ENCODE peak calls at places on chromosomes 11 and 22, in ten cellular contexts. D, O, M, C, F, J, G, X, W and I are unnamed samples.

GRCh38 chr11:103649401-103649895 is 387.0 kb upstream of the DDI1 start:
- DNase-seq in J (no peak), G (no peak), M (no peak), O (no peak), C (no peak), D (no peak), F (no peak), W (no peak), X (no peak), I (no peak)

GRCh38 chr11:77236901-77237300 is 64.6 kb downstream of the GDPD4 start:
- DNase-seq in C (no peak), G (no peak), M (peak; percentile 47), D (no peak), O (no peak), W (no peak), J (no peak), F (no peak), X (no peak), I (no peak)

GRCh38 chr11:83042966-83043711 is 28.6 kb downstream of the RAB30 start:
- DNase-seq in D (no peak), F (no peak), O (no peak), J (no peak), C (no peak), G (no peak), W (no peak), M (peak; percentile 35), X (no peak), I (no peak)

GRCh38 chr22:49239264-49240015 is 588.2 kb downstream of the BRD1 start:
- DNase-seq in X (no peak), O (no peak), J (no peak), C (no peak), G (peak; percentile 33), W (no peak), F (no peak), M (no peak), D (no peak), I (no peak)

GRCh38 chr11:63811522-63811921 is 1.7 kb upstream of the SPINDOC start:
- DNase-seq in O (no peak), J (no peak), W (no peak), G (peak; percentile 11), M (no peak), D (no peak), X (no peak), C (no peak), F (no peak), I (no peak)

GRCh38 chr22:40567626-40568328 is 68.7 kb downstream of the MRTFA start:
- DNase-seq in C (no peak), M (no peak), G (no peak), W (no peak), X (no peak), O (no peak), J (no peak), F (no peak), D (no peak), I (no peak)

GRCh38 chr22:31628969-31629723 is 32.9 kb downstream of the PISD start:
- DNase-seq in C (no peak), D (no peak), M (no peak), W (no peak), J (no peak), F (no peak), G (no peak), O (peak; percentile 36), X (no peak), I (no peak)

GRCh38 chr11:24198458-24198857 is 298.4 kb upstream of the LUZP2 start:
- DNase-seq in O (no peak), F (no peak), C (no peak), D (no peak), J (no peak), W (no peak), X (no peak), G (no peak), M (peak; percentile 9), I (no peak)

GRCh38 chr11:27462543-27462942 is 10.0 kb downstream of the LGR4 start:
- DNase-seq in W (no peak), F (no peak), X (no peak), G (no peak), D (no peak), J (no peak), C (no peak), O (no peak), M (peak; percentile 46), I (no peak)

GRCh38 chr22:49764151-49764581 is 63.5 kb downstream of the BRD1 start:
- DNase-seq in X (no peak), W (no peak), O (no peak), C (no peak), D (no peak), J (no peak), G (no peak), M (peak; percentile 17), F (no peak), I (no peak)

GRCh38 chr11:111512296-111513239 is at the start of gene BTG4:
- DNase-seq in F (no peak), D (no peak), O (peak; percentile 60), J (no peak), M (peak; percentile 55), G (peak; percentile 67), C (no peak), X (no peak), W (no peak), I (no peak)

GRCh38 chr11:12182650-12183511 is 72.5 kb downstream of the MICAL2 start:
- DNase-seq in X (peak; percentile 98), O (no peak), J (no peak), G (peak; percentile 91), W (peak; percentile 42), D (no peak), C (no peak), M (peak; percentile 98), F (peak; percentile 77), I (peak; percentile 74)

GRCh38 chr11:128777369-128778011 is 83.6 kb downstream of the FLI1 start:
- DNase-seq in W (no peak), X (no peak), J (no peak), M (no peak), O (no peak), F (no peak), D (no peak), G (peak; percentile 62), C (no peak), I (no peak)

GRCh38 chr11:369336-370018 is at the start of gene B4GALNT4:
- DNase-seq in C (no peak), O (peak; percentile 47), G (no peak), M (no peak), D (no peak), J (peak; percentile 61), W (peak; percentile 10), F (no peak), X (no peak), I (no peak)

GRCh38 chr22:23547818-23548500 is 32.1 kb downstream of the IGLL1 start:
- DNase-seq in J (no peak), O (no peak), D (no peak), W (no peak), F (no peak), X (no peak), C (no peak), G (peak; percentile 91), M (no peak), I (no peak)

GRCh38 chr11:10599388-10600175 is 31.1 kb upstream of the LYVE1 start:
- DNase-seq in W (no peak), C (no peak), M (no peak), J (no peak), F (no peak), G (no peak), D (no peak), O (no peak), X (no peak), I (no peak)

GRCh38 chr11:68904458-68904847 is 762 bp downstream of the IGHMBP2 start:
- DNase-seq in D (no peak), O (no peak), J (no peak), G (no peak), M (no peak), F (peak; percentile 37), X (no peak), W (no peak), C (peak; percentile 52), I (no peak)

GRCh38 chr22:29109853-29110252 is 37.0 kb downstream of the KREMEN1 start:
- DNase-seq in X (no peak), D (no peak), W (no peak), M (no peak), G (no peak), J (no peak), O (no peak), F (no peak), C (no peak), I (no peak)

GRCh38 chr22:36470994-36471331 is 10.5 kb downstream of the TXN2 start:
- DNase-seq in G (no peak), X (no peak), M (peak; percentile 45), D (no peak), F (no peak), W (no peak), O (no peak), C (no peak), J (no peak), I (no peak)

GRCh38 chr22:48948575-48949170 is 879.0 kb downstream of the BRD1 start:
- DNase-seq in G (no peak), F (no peak), O (no peak), C (no peak), W (no peak), X (no peak), D (no peak), J (no peak), M (no peak), I (no peak)

GRCh38 chr22:30701872-30702271 is 7.2 kb downstream of the OSBP2 start:
- DNase-seq in J (no peak), C (no peak), M (peak; percentile 44), D (no peak), O (no peak), W (no peak), G (no peak), F (peak; percentile 35), X (peak; percentile 32), I (peak; percentile 18)

GRCh38 chr11:1845095-1845429 is 6.3 kb downstream of the TNNI2 start:
- DNase-seq in O (no peak), D (no peak), M (no peak), G (no peak), J (no peak), W (no peak), X (no peak), C (no peak), F (no peak), I (no peak)

GRCh38 chr11:14414470-14415461 is 55.8 kb upstream of the RRAS2 start:
- DNase-seq in O (peak; percentile 87), C (no peak), X (no peak), F (no peak), G (peak; percentile 56), W (no peak), J (no peak), D (peak; percentile 64), M (peak; percentile 68), I (no peak)

GRCh38 chr22:25334091-25334490 is 114.7 kb downstream of the CRYBB2 start:
- DNase-seq in F (no peak), C (peak; percentile 71), D (no peak), J (peak; percentile 20), M (peak; percentile 35), O (peak; percentile 85), W (peak; percentile 53), X (no peak), G (peak; percentile 74), I (peak; percentile 36)

GRCh38 chr11:126480015-126480409 is 124.5 kb downstream of the ST3GAL4 start:
- DNase-seq in F (no peak), O (no peak), C (no peak), D (no peak), M (no peak), W (no peak), X (no peak), G (no peak), J (no peak), I (no peak)

GRCh38 chr11:58787903-58788302 is 56.2 kb upstream of the GLYAT start:
- DNase-seq in F (no peak), M (peak; percentile 64), X (peak; percentile 69), D (no peak), J (no peak), C (no peak), W (no peak), O (peak; percentile 30), G (no peak), I (no peak)

GRCh38 chr22:29314074-29314473 is 1.4 kb downstream of the RASL10A start:
- DNase-seq in W (no peak), X (no peak), M (no peak), J (no peak), C (peak; percentile 69), G (no peak), D (no peak), F (no peak), O (no peak), I (no peak)

GRCh38 chr11:73652046-73652730 is 5.8 kb downstream of the PLEKHB1 start:
- DNase-seq in C (peak; percentile 29), G (peak; percentile 69), D (no peak), F (no peak), W (peak; percentile 34), J (peak; percentile 85), X (no peak), M (no peak), O (no peak), I (peak; percentile 36)